ENCODE peak calls at places on chromosomes 1 and 21, in seven cellular contexts. G is fibroblast of lung; V is CD8-positive, alpha-beta T cell; H is heart right ventricle; T is left ventricle myocardium inferior; Z is heart left ventricle; L is naive thymus-derived CD4-positive, alpha-beta T cell. O is an unnamed sample. For H3K4me1, the result is how much of the 10 kb centered on the place peaks cover.

GRCh38 chr1:235791532-235792060 is 75.1 kb downstream of the LYST start:
- DNase-seq in G (no peak), V (no peak), H (no peak), T (no peak), Z (no peak), L (no peak), O (no peak)

GRCh38 chr21:38769253-38769780 is 36.4 kb upstream of the ETS2 start:
- DNase-seq in G (peak), V (no peak), H (no peak), T (no peak), Z (no peak), L (no peak), O (no peak)

GRCh38 chr1:18635833-18636671 is 5.4 kb downstream of the PAX7 start:
- DNase-seq in G (no peak), V (no peak), H (no peak), T (no peak), Z (no peak), L (no peak), O (no peak)

GRCh38 chr1:156705321-156705917 is at the start of gene CRABP2:
- DNase-seq in G (peak), V (peak), H (no peak), T (no peak), Z (no peak), L (no peak), O (no peak)

GRCh38 chr1:170221031-170221430 is 75.3 kb downstream of the NTMT2 start:
- DNase-seq in G (no peak), V (no peak), H (peak), T (no peak), Z (no peak), L (no peak), O (no peak)

GRCh38 chr1:175216444-175216843 is 23.9 kb upstream of the KIAA0040 start:
- DNase-seq in G (no peak), V (no peak), H (no peak), T (no peak), Z (no peak), L (no peak), O (no peak)

GRCh38 chr21:44880762-44881585 is 7.5 kb upstream of the PTTG1IP start:
- DNase-seq in G (peak), V (no peak), H (no peak), T (no peak), Z (peak), L (no peak), O (no peak)

GRCh38 chr1:11487196-11487751 is 8.3 kb downstream of the DISP3 start:
- DNase-seq in G (no peak), V (no peak), H (no peak), T (no peak), Z (no peak), L (no peak), O (no peak)

GRCh38 chr1:113895961-113896360 is 8.6 kb upstream of the BCL2L15 start:
- DNase-seq in G (no peak), V (no peak), H (no peak), T (no peak), Z (no peak), L (no peak), O (no peak)

GRCh38 chr21:32682696-32683474 is 44.9 kb downstream of the SYNJ1 start:
- DNase-seq in G (no peak), V (no peak), H (no peak), T (no peak), Z (no peak), L (no peak), O (no peak)

GRCh38 chr1:70134148-70134547 is 71.2 kb downstream of the LRRC40 start:
- DNase-seq in G (no peak), V (no peak), H (peak), T (no peak), Z (no peak), L (no peak), O (no peak)

GRCh38 chr1:217846733-217847132 is 215.6 kb downstream of the SPATA17 start:
- DNase-seq in G (no peak), V (no peak), H (no peak), T (no peak), Z (no peak), L (no peak), O (no peak)

GRCh38 chr1:242205622-242206489 is 207.0 kb upstream of the MAP1LC3C start:
- DNase-seq in G (peak), V (no peak), H (no peak), T (no peak), Z (no peak), L (no peak), O (no peak)

GRCh38 chr1:11797525-11798216 is 8.1 kb downstream of the MTHFR start:
- DNase-seq in G (peak), V (no peak), H (peak), T (peak), Z (peak), L (no peak), O (no peak)

GRCh38 chr1:37123266-37123665 is 89.0 kb upstream of the GRIK3 start:
- DNase-seq in G (no peak), V (no peak), H (no peak), T (no peak), Z (no peak), L (no peak), O (no peak)

GRCh38 chr1:223747838-223748335 is 35.5 kb downstream of the CAPN2 start:
- DNase-seq in G (peak), V (no peak), H (no peak), T (no peak), Z (no peak), L (no peak), O (no peak)

GRCh38 chr1:109535971-109536491 is 3.6 kb upstream of the GPR61 start:
- DNase-seq in G (no peak), V (no peak), H (peak), T (peak), Z (peak), L (no peak), O (no peak)

GRCh38 chr1:165897326-165898303 is 70.2 kb downstream of the UCK2 start:
- DNase-seq in G (peak), V (no peak), H (peak), T (no peak), Z (no peak), L (no peak), O (no peak)

GRCh38 chr1:192632641-192633532 is 3.1 kb upstream of the RGS13 start:
- DNase-seq in G (no peak), V (no peak), H (no peak), T (no peak), Z (no peak), L (no peak), O (no peak)

GRCh38 chr1:32066489-32066873 is 6.3 kb upstream of the TMEM39B start:
- DNase-seq in G (peak), V (no peak), H (peak), T (peak), Z (peak), L (peak), O (no peak)

GRCh38 chr21:36178349-36178748 is 21.7 kb downstream of the DOP1B start:
- DNase-seq in G (no peak), V (no peak), H (no peak), T (no peak), Z (no peak), L (no peak), O (no peak)

GRCh38 chr1:152107984-152108898 is 7.0 kb downstream of the TCHH start:
- DNase-seq in G (peak), V (no peak), H (no peak), T (peak), Z (peak), L (no peak), O (no peak)

GRCh38 chr1:7294636-7295035 is 476.5 kb upstream of the VAMP3 start:
- DNase-seq in G (no peak), V (no peak), H (no peak), T (no peak), Z (no peak), L (no peak), O (no peak)

GRCh38 chr1:154468480-154469240 is 33.4 kb upstream of the TDRD10 start:
- DNase-seq in G (no peak), V (no peak), H (no peak), T (no peak), Z (no peak), L (no peak), O (no peak)

GRCh38 chr1:199691540-199691939 is 336.0 kb upstream of the NR5A2 start:
- DNase-seq in G (peak), V (no peak), H (no peak), T (no peak), Z (no peak), L (no peak), O (no peak)

GRCh38 chr1:113146242-113147072 is 73.5 kb downstream of the LRIG2 start:
- DNase-seq in G (no peak), V (no peak), H (no peak), T (no peak), Z (no peak), L (peak), O (peak)

GRCh38 chr1:59367269-59368006 is 70.5 kb downstream of the FGGY start:
- DNase-seq in G (peak), V (no peak), H (peak), T (peak), Z (peak), L (no peak), O (no peak)

DNA sequence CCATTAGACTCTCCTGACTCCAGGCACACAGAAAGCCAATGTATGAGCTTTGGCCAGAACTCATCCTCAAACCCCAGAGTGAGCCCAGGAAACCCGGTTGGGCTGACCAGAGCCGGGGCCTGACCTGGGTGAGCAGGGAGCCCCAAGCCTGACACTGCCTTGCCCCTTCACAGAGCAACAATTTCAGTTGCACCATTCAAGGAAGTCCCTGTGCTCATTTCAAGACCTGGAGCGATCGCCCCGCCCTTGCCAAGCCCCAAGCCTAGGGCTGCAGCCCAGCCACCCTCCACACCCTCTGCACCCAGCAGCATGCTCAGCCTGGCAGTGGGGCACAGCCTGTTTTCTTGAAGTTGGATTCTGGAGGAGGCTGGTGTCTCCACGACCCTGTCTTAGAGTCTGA is 2.3 kb downstream of the NBL1 start:
- DNase-seq in G (no peak), V (no peak), H (no peak), T (no peak), Z (no peak), L (no peak), O (no peak)
- H3K4me1 ChIP-seq in G (under half), V (under half), H (under half), T (half or more), Z (half or more), L (under half), O (under half)

GRCh38 chr1:22266162-22266561 is 123.3 kb upstream of the WNT4 start:
- DNase-seq in G (no peak), V (no peak), H (no peak), T (no peak), Z (no peak), L (no peak), O (no peak)
- H3K4me1 ChIP-seq in G (under half), V (under half), H (under half), T (under half), Z (under half), L (under half), O (under half)

DNA sequence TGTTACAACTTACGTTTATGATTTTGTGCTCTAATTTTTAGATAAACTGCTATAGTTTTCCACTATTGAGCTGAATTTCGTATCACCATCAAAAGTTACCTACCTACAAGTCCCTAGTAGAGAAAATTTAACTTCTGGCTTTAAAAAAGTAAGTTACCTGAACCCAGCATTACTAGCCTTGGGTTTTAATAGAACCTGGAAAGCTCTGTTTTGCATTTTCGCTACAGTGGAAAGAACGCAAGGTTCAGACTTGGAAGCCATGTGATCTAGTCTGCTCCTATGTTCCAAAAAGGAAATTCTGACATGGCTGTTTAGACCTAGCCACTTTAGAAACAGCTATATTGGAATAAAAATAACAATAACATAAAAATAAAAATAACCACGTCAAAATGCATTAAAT is 110.5 kb downstream of the SLC45A1 start:
- DNase-seq in G (no peak), V (no peak), H (no peak), T (no peak), Z (no peak), L (no peak), O (no peak)
- H3K4me1 ChIP-seq in G (under half), V (half or more), H (under half), T (half or more), Z (half or more), L (half or more), O (half or more)

GRCh38 chr21:42229676-42230075 is 10.7 kb downstream of the ABCG1 start:
- DNase-seq in G (no peak), V (no peak), H (no peak), T (no peak), Z (no peak), L (no peak), O (no peak)
- H3K4me1 ChIP-seq in G (under half), V (half or more), H (under half), T (half or more), Z (half or more), L (half or more), O (half or more)